ENCODE peak calls at places on chromosomes 4 and X, in four cellular contexts. K is spleen, G is sigmoid colon, Z is prostate gland. S is an unnamed sample.

GRCh38 chr4:188025476-188025875 is 29.9 kb downstream of the ZFP42 start:
- DNase-seq in K (no peak), G (no peak), Z (no peak), S (no peak)

GRCh38 chr4:108166441-108167315 is 2.1 kb downstream of the LEF1 start:
- DNase-seq in K (peak; percentile 81), G (no peak), Z (peak; percentile 34), S (no peak)

GRCh38 chrX:40105791-40106676 is 8.3 kb upstream of the BCOR start:
- DNase-seq in K (peak; percentile 91), G (peak; percentile 87), Z (peak; percentile 63), S (peak; percentile 47)

GRCh38 chr4:185695743-185696142 is 116.3 kb downstream of the SORBS2 start:
- DNase-seq in K (no peak), G (no peak), Z (peak; percentile 46), S (no peak)

GRCh38 chr4:126051709-126052424 is 737.1 kb downstream of the FAT4 start:
- DNase-seq in K (no peak), G (no peak), Z (no peak), S (no peak)

GRCh38 chr4:34664051-34664450 is 1580.3 kb downstream of the ARAP2 start:
- DNase-seq in K (no peak), G (no peak), Z (no peak), S (no peak)

GRCh38 chr4:183011213-183011907 is 87.7 kb upstream of the WWC2 start:
- DNase-seq in K (no peak), G (no peak), Z (no peak), S (no peak)

GRCh38 chrX:135185795-135186443 is 14.7 kb upstream of the CT55 start:
- DNase-seq in K (no peak), G (no peak), Z (peak; percentile 34), S (no peak)

GRCh38 chr4:76745264-76745663 is 152.7 kb downstream of the SOWAHB start:
- DNase-seq in K (no peak), G (no peak), Z (no peak), S (no peak)

GRCh38 chrX:66039916-66040315 is at the start of gene VSIG4:
- DNase-seq in K (no peak), G (peak; percentile 72), Z (no peak), S (no peak)
- TF ChIP-seq POLR2A in K (no peak), G (no peak), Z (no peak), S (no peak)

DNA sequence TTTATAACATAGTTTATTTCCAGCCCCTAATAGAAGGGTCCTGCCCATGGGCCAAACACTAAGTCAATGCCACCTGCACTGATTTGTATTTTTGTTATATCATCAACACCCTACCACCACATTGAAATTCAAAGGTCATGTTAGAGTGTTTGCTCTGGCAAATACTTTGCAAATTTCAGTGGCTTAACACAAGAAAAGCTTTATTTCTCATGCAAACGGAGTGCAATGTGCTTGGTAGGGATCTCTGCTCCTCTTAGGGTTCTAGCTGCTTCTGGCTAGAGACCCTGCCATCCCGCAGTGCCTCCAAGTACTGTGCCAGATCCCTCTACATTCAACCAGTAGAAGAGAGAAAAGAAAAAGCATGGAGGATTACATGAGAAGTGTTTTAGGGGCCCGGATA is 230.8 kb upstream of the TET2 start:
- DNase-seq in K (no peak), G (no peak), Z (no peak), S (no peak)
- TF ChIP-seq POLR2AphosphoS5 in K (no peak), G (no peak), Z (no peak), S (no peak)

DNA sequence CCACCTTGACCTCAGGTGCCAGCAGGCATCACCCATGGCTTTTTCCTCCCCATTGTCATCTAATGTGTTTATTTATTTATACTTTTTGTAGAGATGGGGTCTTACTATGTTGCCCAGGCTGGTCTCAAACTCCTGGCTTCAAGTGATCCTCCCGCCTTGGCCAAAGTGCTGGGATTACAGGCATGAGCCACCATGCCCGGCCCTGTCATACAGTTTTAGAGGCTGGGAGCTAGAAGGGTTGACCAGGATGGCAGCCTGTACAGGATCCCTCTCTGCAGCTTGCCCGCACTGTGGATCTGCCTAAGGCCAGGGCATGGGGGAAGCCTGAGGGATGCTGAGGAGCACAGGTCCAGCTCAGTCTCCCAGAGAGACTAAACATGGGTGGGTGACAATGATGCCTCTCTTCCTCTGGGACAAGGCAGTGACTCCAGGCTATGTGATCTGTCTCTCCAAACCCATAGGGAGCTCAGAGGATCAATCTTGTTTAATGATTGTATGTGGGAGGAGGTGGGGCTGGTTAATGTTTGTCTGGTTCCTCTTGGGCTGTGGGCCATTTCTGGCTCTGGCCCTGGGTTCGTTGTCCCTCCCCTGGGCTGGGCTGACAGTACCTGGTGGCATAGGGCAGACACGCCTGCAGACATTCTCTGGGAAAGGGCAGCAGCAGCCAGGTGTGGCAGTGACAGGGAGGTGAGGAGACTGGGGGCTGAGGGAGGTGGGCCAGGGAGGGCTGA is 8.3 kb upstream of the GJB1 start:
- DNase-seq in K (no peak), G (no peak), Z (peak; percentile 6), S (no peak)
- TF ChIP-seq POLR2A in K (no peak), G (no peak), Z (no peak), S (no peak)

GRCh38 chrX:42946544-42947223 is 168.7 kb upstream of the PPP1R2C start:
- DNase-seq in K (no peak), G (no peak), Z (no peak), S (no peak)
- TF ChIP-seq POLR2AphosphoS5 in K (no peak), G (no peak), Z (no peak), S (no peak)

DNA sequence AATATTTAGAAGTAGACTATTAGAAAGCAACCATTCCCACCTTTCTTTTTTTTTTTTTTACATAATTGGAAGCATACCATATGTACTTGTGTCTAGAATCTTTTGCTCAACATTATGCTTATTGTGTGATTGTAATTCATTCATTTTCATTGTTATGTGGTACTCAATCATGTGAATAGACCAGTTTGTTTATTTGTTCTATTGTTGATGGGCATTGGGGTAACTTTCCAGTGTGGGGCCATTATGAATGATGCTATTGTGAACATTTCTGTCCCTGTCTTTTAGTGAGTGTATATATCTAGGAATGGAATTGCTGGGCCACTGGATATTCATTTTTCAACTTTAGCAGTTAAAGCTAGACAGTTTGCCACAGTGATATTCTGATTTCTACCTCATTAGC is 62.5 kb upstream of the MCUB start:
- DNase-seq in K (no peak), G (no peak), Z (no peak), S (no peak)
- TF ChIP-seq POLR2A in K (no peak), G (no peak), Z (no peak), S (no peak)

GRCh38 chr4:111234939-111235338 is 612.1 kb upstream of the PITX2 start:
- DNase-seq in K (no peak), G (no peak), Z (no peak), S (no peak)
- TF ChIP-seq POLR2AphosphoS5 in K (no peak), G (no peak), Z (no peak), S (no peak)

GRCh38 chr4:139027771-139028170 is 12.2 kb downstream of the NOCT start:
- DNase-seq in K (no peak), G (no peak), Z (no peak), S (no peak)

GRCh38 chr4:139025841-139026240 is 10.3 kb downstream of the NOCT start:
- DNase-seq in K (no peak), G (no peak), Z (no peak), S (no peak)

GRCh38 chr4:139035650-139036049 is 20.1 kb downstream of the NOCT start:
- DNase-seq in K (no peak), G (no peak), Z (no peak), S (no peak)

GRCh38 chr4:139028191-139028661 is 12.6 kb downstream of the NOCT start:
- DNase-seq in K (no peak), G (no peak), Z (no peak), S (no peak)

DNA sequence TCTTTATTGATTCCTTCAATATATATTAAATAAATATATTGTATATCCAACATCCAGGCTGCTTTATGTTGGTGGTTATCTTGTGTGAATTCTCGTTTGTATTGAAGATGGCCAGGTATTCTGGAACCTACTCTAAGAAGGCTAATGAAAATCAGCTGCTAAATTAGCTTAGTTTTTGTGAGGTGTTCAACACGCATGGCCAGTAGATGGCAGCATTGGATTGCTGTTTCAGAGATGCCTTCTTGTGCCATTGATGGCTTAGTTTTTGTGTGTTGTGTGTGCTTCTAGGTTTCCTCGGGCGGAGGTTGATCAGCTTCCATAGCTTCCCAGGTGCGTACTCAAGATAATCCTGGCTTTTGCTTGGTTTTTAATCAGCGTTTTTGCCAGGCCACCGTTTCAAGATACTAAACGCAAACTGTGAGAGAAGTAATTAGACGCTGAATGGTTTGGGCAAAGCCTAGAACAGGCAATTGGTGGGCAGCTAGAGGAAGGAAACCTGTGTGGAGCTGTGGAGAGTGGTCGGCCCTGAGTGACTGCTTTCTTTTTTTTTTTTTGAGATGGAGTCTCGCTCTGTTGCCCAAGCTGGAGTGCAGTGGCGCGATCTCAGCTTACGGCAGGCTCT is 15.1 kb downstream of the NOCT start:
- DNase-seq in K (no peak), G (peak; percentile 79), Z (peak; percentile 82), S (peak; percentile 39)
- TF ChIP-seq POLR2A in K (no peak), G (no peak), Z (no peak), S (no peak)